ENCODE peak calls at places on chromosomes 1 and 21, in seven cellular contexts. O is fibroblast of lung, T is MM.1S, K is mammary epithelial cell, E is HCT116, M is neural progenitor cell, J is H1. N is an unnamed sample.

GRCh38 chr1:227898502-227899140 is 49.1 kb downstream of the WNT9A start:
- DNase-seq in T (no peak), E (no peak), K (no peak), O (no peak), J (no peak), M (no peak), N (no peak)

GRCh38 chr1:19384113-19384512 is 72.0 kb downstream of the SLC66A1 start:
- DNase-seq in K (no peak), E (no peak), O (peak; percentile 41), J (no peak), M (no peak), T (no peak), N (no peak)

GRCh38 chr1:221035680-221036153 is 156.5 kb downstream of the HLX start:
- DNase-seq in M (no peak), J (no peak), T (no peak), O (peak; percentile 70), K (peak; percentile 74), E (no peak), N (peak; percentile 63)

GRCh38 chr1:197439708-197440107 is 171.7 kb downstream of the CRB1 start:
- DNase-seq in K (no peak), E (no peak), O (peak; percentile 34), J (no peak), T (no peak), M (no peak), N (no peak)

GRCh38 chr1:49052102-49052501 is 275.4 kb upstream of the BEND5 start:
- DNase-seq in O (no peak), K (no peak), J (no peak), T (no peak), E (no peak), M (no peak), N (no peak)

GRCh38 chr1:9222846-9223625 is 11.5 kb upstream of the H6PD start:
- DNase-seq in K (no peak), O (no peak), E (no peak), T (no peak), M (no peak), J (no peak), N (no peak)

GRCh38 chr1:219529116-219529515 is 83.8 kb downstream of the ZC3H11B start:
- DNase-seq in O (no peak), E (no peak), K (no peak), J (no peak), T (no peak), M (peak; percentile 60), N (no peak)

GRCh38 chr1:16724718-16725438 is 15.4 kb upstream of the RNU1-4 start:
- DNase-seq in O (no peak), T (no peak), J (no peak), K (no peak), E (no peak), M (peak; percentile 16), N (no peak)

GRCh38 chr1:9182784-9183257 is 51.8 kb upstream of the H6PD start:
- DNase-seq in M (peak; percentile 47), K (no peak), T (no peak), O (no peak), E (no peak), J (no peak), N (no peak)

GRCh38 chr21:43970551-43970950 is 41.6 kb upstream of the TRAPPC10 start:
- DNase-seq in T (no peak), O (no peak), J (no peak), M (no peak), E (no peak), K (no peak), N (no peak)

GRCh38 chr1:215474940-215475339 is 92.2 kb upstream of the KCTD3 start:
- DNase-seq in J (no peak), M (no peak), T (no peak), E (no peak), O (peak; percentile 53), K (no peak), N (peak; percentile 42)

GRCh38 chr1:188986751-188987417 is 1490.8 kb downstream of the BRINP3 start:
- DNase-seq in J (no peak), T (no peak), M (peak; percentile 73), K (no peak), E (no peak), O (no peak), N (no peak)

GRCh38 chr1:63674238-63674864 is 81.1 kb downstream of the PGM1 start:
- DNase-seq in E (peak; percentile 67), M (peak; percentile 81), T (peak; percentile 46), J (peak; percentile 54), O (peak; percentile 92), K (peak; percentile 85), N (peak; percentile 92)

GRCh38 chr1:9280015-9280860 is 12.5 kb upstream of the SPSB1 start:
- DNase-seq in T (no peak), E (peak; percentile 67), O (peak; percentile 95), K (peak; percentile 88), M (no peak), J (no peak), N (peak; percentile 91)

GRCh38 chr1:156069490-156070455 is 8.8 kb downstream of the RAB25 start:
- DNase-seq in O (no peak), K (no peak), J (no peak), T (no peak), M (no peak), E (no peak), N (no peak)

GRCh38 chr1:236989290-236990051 is 14.8 kb downstream of the MT1HL1 start:
- DNase-seq in M (no peak), O (no peak), E (no peak), T (no peak), K (no peak), J (no peak), N (no peak)

GRCh38 chr1:223331929-223332328 is 32.0 kb downstream of the SUSD4 start:
- DNase-seq in E (peak; percentile 2), T (no peak), J (no peak), M (no peak), O (peak; percentile 89), K (peak; percentile 55), N (peak; percentile 85)

GRCh38 chr1:927234-927633 is 3.5 kb downstream of the SAMD11 start:
- DNase-seq in K (no peak), E (no peak), M (no peak), O (no peak), T (no peak), J (no peak), N (no peak)

GRCh38 chr1:925532-926421 is 2.1 kb downstream of the SAMD11 start:
- DNase-seq in O (peak; percentile 73), J (no peak), K (no peak), E (no peak), M (peak; percentile 54), T (no peak), N (peak; percentile 49)

GRCh38 chr1:928825-929661 is 5.3 kb downstream of the SAMD11 start:
- DNase-seq in J (no peak), E (no peak), K (no peak), M (no peak), O (no peak), T (no peak), N (no peak)

GRCh38 chr1:929712-930632 is 6.2 kb downstream of the SAMD11 start:
- DNase-seq in T (no peak), E (no peak), M (no peak), K (no peak), J (no peak), O (no peak), N (no peak)

GRCh38 chr1:927741-928140 is 4.0 kb downstream of the SAMD11 start:
- DNase-seq in T (no peak), J (no peak), E (no peak), M (no peak), O (no peak), K (no peak), N (no peak)
- TF ChIP-seq EZH2 in T (no peak), J (no peak), E (no peak), M (no peak), O (no peak), K (no peak), N (no peak)

DNA sequence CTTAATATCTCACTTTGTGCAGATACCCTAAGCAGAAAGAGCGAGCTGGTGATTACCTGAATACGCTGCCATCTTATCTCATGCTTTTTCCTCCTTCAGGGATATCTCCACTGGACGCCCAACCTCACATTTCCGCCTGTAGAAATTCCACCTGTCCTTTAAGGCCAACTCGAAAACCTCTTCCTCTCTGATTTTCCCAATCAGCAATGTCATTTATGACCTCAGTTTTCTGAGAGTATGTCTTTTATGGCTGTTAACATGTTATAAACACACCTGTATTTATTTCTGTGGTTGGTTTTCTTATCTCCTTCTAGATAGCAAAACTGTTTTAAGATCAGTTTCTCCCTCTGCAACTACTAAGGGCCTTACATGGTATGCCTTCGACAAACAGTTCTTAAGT is 41.1 kb downstream of the CD34 start:
- DNase-seq in J (no peak), E (no peak), O (no peak), K (no peak), M (no peak), T (no peak), N (no peak)
- H3K9ac ChIP-seq in J (no peak overlapping the region), E (no peak overlapping the region), O (no peak overlapping the region), K (no peak overlapping the region), M (no peak overlapping the region), T (no peak overlapping the region), N (no peak overlapping the region)

GRCh38 chr1:44038876-44039657 is 7.8 kb upstream of the SLC6A9 start:
- DNase-seq in T (no peak), J (no peak), E (no peak), M (no peak), O (peak; percentile 35), K (peak; percentile 68), N (peak; percentile 20)

GRCh38 chr1:44036409-44037111 is 5.3 kb upstream of the SLC6A9 start:
- DNase-seq in E (peak; percentile 64), J (peak; percentile 23), T (peak; percentile 66), M (peak; percentile 82), O (peak; percentile 53), K (peak; percentile 62), N (peak; percentile 40)

GRCh38 chr1:44034976-44035716 is 3.9 kb upstream of the SLC6A9 start:
- DNase-seq in K (no peak), M (no peak), J (no peak), O (no peak), E (no peak), T (no peak), N (no peak)

GRCh38 chr1:44035726-44036408 is 4.6 kb upstream of the SLC6A9 start:
- DNase-seq in K (no peak), J (no peak), E (no peak), M (peak; percentile 55), T (no peak), O (peak; percentile 10), N (no peak)

GRCh38 chr1:44037154-44037553 is 5.9 kb upstream of the SLC6A9 start:
- DNase-seq in E (no peak), T (no peak), J (no peak), O (peak; percentile 6), M (no peak), K (no peak), N (no peak)
- H3K4me1 ChIP-seq in E (peaks cover 11% of the 10 kb centered on the region), T (peaks cover under 1% of the 10 kb centered on the region), J (peaks cover under 1% of the 10 kb centered on the region), O (peaks cover 17% of the 10 kb centered on the region), M (peaks cover 14% of the 10 kb centered on the region), K (peaks cover 20% of the 10 kb centered on the region), N (no peaks in the 10 kb centered on the region)

GRCh38 chr1:6421266-6421665 is 1.5 kb upstream of the HES2 start:
- DNase-seq in M (peak; percentile 46), E (no peak), O (no peak), T (no peak), J (no peak), K (no peak), N (no peak)

GRCh38 chr1:6420594-6421042 is 899 bp upstream of the HES2 start:
- DNase-seq in T (no peak), J (no peak), K (no peak), E (no peak), M (peak; percentile 60), O (no peak), N (no peak)

GRCh38 chr1:6419397-6419802 is 319 bp downstream of the HES2 start:
- DNase-seq in E (no peak), J (no peak), O (no peak), M (peak; percentile 78), T (no peak), K (no peak), N (no peak)

GRCh38 chr1:6418668-6419396 is 887 bp downstream of the HES2 start:
- DNase-seq in O (no peak), T (no peak), J (no peak), E (no peak), M (peak; percentile 38), K (no peak), N (no peak)

GRCh38 chr1:6419803-6420593 is at the start of gene HES2:
- DNase-seq in J (no peak), O (no peak), E (no peak), M (peak; percentile 62), K (peak; percentile 72), T (no peak), N (no peak)
- TF ChIP-seq EZH2 in J (peak; percentile 17), O (peak; percentile 99), E (no peak), M (peak; percentile 83), K (no peak), T (no peak), N (peak; percentile 97)